ENCODE peak calls at places on chromosomes 5 and 9, in four cellular contexts. G, E, F and D are unnamed samples.

GRCh38 chr5:21071421-21071820 is 1083.4 kb upstream of the CDH18 start:
- DNase-seq in G (no peak), E (no peak), F (no peak), D (no peak)

GRCh38 chr5:149338364-149338763 is 6.9 kb upstream of the GRPEL2 start:
- DNase-seq in G (peak; percentile 49), E (no peak), F (no peak), D (no peak)

GRCh38 chr9:108040783-108041182 is 551.2 kb upstream of the KLF4 start:
- DNase-seq in G (peak; percentile 94), E (no peak), F (no peak), D (no peak)

GRCh38 chr9:129995409-129996160 is 47.4 kb downstream of the FNBP1 start:
- DNase-seq in G (peak; percentile 87), E (no peak), F (peak; percentile 48), D (no peak)

GRCh38 chr5:66697796-66698564 is 101.8 kb downstream of the MAST4 start:
- DNase-seq in G (peak; percentile 64), E (no peak), F (no peak), D (no peak)

GRCh38 chr9:18861599-18862546 is 171.1 kb downstream of the SAXO1 start:
- DNase-seq in G (no peak), E (no peak), F (no peak), D (no peak)

GRCh38 chr5:132771559-132771998 is 5.5 kb downstream of the SEPTIN8 start:
- DNase-seq in G (no peak), E (no peak), F (no peak), D (no peak)

GRCh38 chr9:131539223-131539923 is 6.0 kb upstream of the PRRT1B start:
- DNase-seq in G (no peak), E (no peak), F (no peak), D (no peak)

GRCh38 chr5:157913575-157913974 is 54.6 kb upstream of the CLINT1 start:
- DNase-seq in G (no peak), E (no peak), F (peak; percentile 52), D (no peak)

GRCh38 chr9:26301659-26302058 is 590.9 kb downstream of the CAAP1 start:
- DNase-seq in G (no peak), E (no peak), F (no peak), D (no peak)

GRCh38 chr5:36654598-36654997 is 48.2 kb downstream of the SLC1A3 start:
- DNase-seq in G (no peak), E (no peak), F (no peak), D (no peak)

GRCh38 chr5:1704266-1704665 is 95.4 kb downstream of the MRPL36 start:
- DNase-seq in G (no peak), E (peak; percentile 60), F (no peak), D (peak; percentile 4)

GRCh38 chr5:38598994-38599611 is 42.7 kb upstream of the LIFR start:
- DNase-seq in G (peak; percentile 88), E (no peak), F (no peak), D (no peak)

GRCh38 chr5:14142202-14142855 is 813 bp upstream of the TRIO start:
- DNase-seq in G (no peak), E (no peak), F (no peak), D (no peak)

GRCh38 chr5:5139358-5140050 is 626 bp upstream of the ADAMTS16 start:
- DNase-seq in G (no peak), E (no peak), F (no peak), D (no peak)

GRCh38 chr5:142246263-142246662 is 78.6 kb downstream of the SPRY4 start:
- DNase-seq in G (peak; percentile 88), E (no peak), F (no peak), D (no peak)

GRCh38 chr5:172007795-172008465 is 1.5 kb upstream of the FBXW11 start:
- DNase-seq in G (peak; percentile 89), E (no peak), F (no peak), D (no peak)

GRCh38 chr5:67543704-67544103 is 347.1 kb upstream of the CD180 start:
- DNase-seq in G (no peak), E (no peak), F (no peak), D (no peak)

GRCh38 chr5:148179234-148179824 is 11.0 kb downstream of the SPINK14 start:
- DNase-seq in G (peak; percentile 74), E (no peak), F (peak; percentile 61), D (peak; percentile 10)

GRCh38 chr9:15155826-15156225 is 151.2 kb downstream of the TTC39B start:
- DNase-seq in G (no peak), E (no peak), F (no peak), D (no peak)

GRCh38 chr5:34655354-34655991 is 655 bp upstream of the RAI14 start:
- DNase-seq in G (peak; percentile 84), E (peak; percentile 75), F (no peak), D (peak; percentile 26)

GRCh38 chr9:14103115-14103514 is 210.8 kb downstream of the NFIB start:
- DNase-seq in G (no peak), E (no peak), F (no peak), D (no peak)

GRCh38 chr9:111148994-111149759 is 110.9 kb upstream of the LPAR1 start:
- DNase-seq in G (peak; percentile 27), E (no peak), F (no peak), D (no peak)

GRCh38 chr9:104090578-104090977 is 3.5 kb upstream of the SMC2 start:
- DNase-seq in G (no peak), E (no peak), F (no peak), D (no peak)

GRCh38 chr9:36980148-36980974 is 53.7 kb downstream of the PAX5 start:
- DNase-seq in G (peak; percentile 48), E (no peak), F (peak; percentile 61), D (peak; percentile 53)

GRCh38 chr5:120449501-120449900 is 14.6 kb upstream of the PRR16 start:
- DNase-seq in G (no peak), E (no peak), F (no peak), D (no peak)

GRCh38 chr5:104751969-104752368 is 1189.4 kb upstream of the NUDT12 start:
- DNase-seq in G (no peak), E (no peak), F (no peak), D (no peak)

GRCh38 chr5:179230061-179230461 is 115.2 kb downstream of the ADAMTS2 start:
- DNase-seq in G (no peak), E (no peak), F (no peak), D (no peak)

GRCh38 chr5:137088175-137088574 is 411.0 kb downstream of the SPOCK1 start:
- DNase-seq in G (no peak), E (no peak), F (no peak), D (no peak)

GRCh38 chr9:89668216-89668867 is 63.5 kb downstream of the GADD45G start:
- DNase-seq in G (no peak), E (no peak), F (no peak), D (no peak)

GRCh38 chr9:35599763-35600604 is 5.1 kb upstream of the TESK1 start:
- DNase-seq in G (no peak), E (no peak), F (no peak), D (no peak)

GRCh38 chr5:89844548-89844947 is 565.0 kb downstream of the CETN3 start:
- DNase-seq in G (peak; percentile 20), E (no peak), F (no peak), D (no peak)
- TF ChIP-seq CTCF in G (no peak), E (no peak), F (no peak), D (no peak)

GRCh38 chr9:112332674-112332976 is 794 bp downstream of the PTBP3 start:
- DNase-seq in G (no peak), E (no peak), F (no peak), D (no peak)
- TF ChIP-seq CTCF in G (no peak), E (no peak), F (peak; percentile 24), D (no peak)

GRCh38 chr9:33349743-33350142 is 52.6 kb downstream of the AQP7 start:
- DNase-seq in G (peak; percentile 5), E (no peak), F (no peak), D (no peak)
- TF ChIP-seq CTCF in G (no peak), E (no peak), F (no peak), D (no peak)

GRCh38 chr5:134462761-134463160 is 51.1 kb upstream of the CDKN2AIPNL start:
- DNase-seq in G (no peak), E (peak; percentile 35), F (no peak), D (no peak)
- TF ChIP-seq CTCF in G (no peak), E (no peak), F (no peak), D (no peak)

GRCh38 chr5:10682429-10682746 is 78.6 kb downstream of the DAP start:
- DNase-seq in G (no peak), E (no peak), F (no peak), D (no peak)

GRCh38 chr5:10684303-10685086 is 76.5 kb downstream of the DAP start:
- DNase-seq in G (peak; percentile 87), E (no peak), F (no peak), D (peak; percentile 56)

GRCh38 chr5:10680876-10681481 is 80.1 kb downstream of the DAP start:
- DNase-seq in G (no peak), E (no peak), F (no peak), D (no peak)

GRCh38 chr5:10681605-10682428 is 79.2 kb downstream of the DAP start:
- DNase-seq in G (no peak), E (no peak), F (no peak), D (no peak)

DNA sequence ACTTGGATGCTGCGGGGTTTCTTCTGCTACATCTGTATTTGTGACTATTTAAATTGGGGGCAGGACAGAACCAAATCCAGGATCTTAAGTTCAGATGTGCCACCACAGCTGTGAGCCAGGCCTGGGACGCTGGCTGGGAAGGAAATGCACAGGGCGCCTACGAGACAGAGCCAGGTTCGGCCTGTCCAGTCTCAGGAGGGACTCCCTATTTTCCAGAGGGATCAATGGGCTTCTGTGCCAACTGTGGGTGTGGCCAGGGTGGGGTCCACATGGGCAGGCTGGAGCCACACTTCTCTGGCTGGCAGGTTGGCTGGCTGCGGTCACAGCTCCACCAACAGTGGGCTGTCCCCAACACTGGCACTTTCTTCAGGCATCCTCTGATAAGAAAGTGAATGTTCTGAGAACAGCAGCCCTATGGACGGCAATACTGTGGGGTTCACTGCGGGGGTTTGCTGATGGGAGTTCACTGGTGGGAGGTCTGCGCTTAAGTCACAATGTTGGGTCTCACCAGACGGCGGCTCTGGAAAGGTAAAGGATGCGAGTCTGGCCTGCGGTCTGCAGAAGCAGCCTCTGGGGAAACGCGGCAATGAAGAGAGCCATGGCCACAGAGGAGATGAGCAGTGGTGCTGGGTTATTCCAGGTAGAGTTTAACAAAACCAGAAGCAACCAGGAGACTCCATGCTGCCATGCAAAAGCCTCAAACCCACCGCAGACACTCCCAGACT is 78.1 kb downstream of the DAP start:
- DNase-seq in G (no peak), E (no peak), F (no peak), D (no peak)
- TF ChIP-seq CTCF in G (no peak), E (no peak), F (no peak), D (no peak)

GRCh38 chr5:11047051-11047450 is 286.0 kb upstream of the DAP start:
- DNase-seq in G (no peak), E (no peak), F (no peak), D (no peak)
- TF ChIP-seq CTCF in G (no peak), E (no peak), F (no peak), D (no peak)

DNA sequence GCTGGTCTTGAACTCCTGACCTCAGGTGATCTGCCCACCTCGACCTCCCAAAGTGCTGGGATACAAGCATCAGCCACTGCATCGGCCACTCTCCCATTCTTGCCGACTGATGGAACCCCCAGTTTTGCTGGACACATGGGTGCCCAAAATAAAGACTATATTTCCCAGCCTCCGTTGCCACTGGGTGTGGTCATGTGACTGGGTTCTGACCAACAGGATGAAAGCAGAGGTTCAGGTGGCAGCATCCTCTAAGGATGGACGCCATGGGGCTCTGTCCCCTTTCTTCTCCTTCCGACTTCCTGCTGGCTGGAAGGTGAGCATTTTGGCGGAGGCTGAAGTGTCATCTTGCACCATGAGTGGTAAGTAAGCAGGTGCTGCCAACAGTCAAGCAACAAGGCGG is 10.3 kb downstream of the PDLIM7 start:
- DNase-seq in G (no peak), E (no peak), F (no peak), D (no peak)
- TF ChIP-seq CTCF in G (no peak), E (no peak), F (no peak), D (no peak)

GRCh38 chr5:167576126-167576525 is 715.3 kb upstream of the WWC1 start:
- DNase-seq in G (no peak), E (no peak), F (no peak), D (no peak)
- TF ChIP-seq CTCF in G (no peak), E (no peak), F (no peak), D (no peak)